ENCODE peak calls at places on chromosomes 13 and 19, in seven cellular contexts. L, D, U, S, P, A and I are unnamed samples.
A peak's percentile ranks its signal among the peaks of the same experiment; 100 is the strongest.

GRCh38 chr19:15297416-15298224 is 34.7 kb downstream of the BRD4 start:
- DNase-seq in U (peak; percentile 83), S (no peak), D (peak; percentile 67), P (peak; percentile 32), L (no peak), A (peak; percentile 39), I (no peak)

GRCh38 chr19:17949956-17950309 is 17.0 kb upstream of the KCNN1 start:
- DNase-seq in L (no peak), P (no peak), A (no peak), S (peak; percentile 13), U (no peak), D (no peak), I (no peak)

GRCh38 chr19:8396563-8397203 is 6.5 kb downstream of the RAB11B start:
- DNase-seq in P (peak; percentile 74), U (peak; percentile 39), S (peak; percentile 62), A (peak; percentile 62), L (peak; percentile 66), D (peak; percentile 66), I (no peak)

GRCh38 chr13:57264965-57265364 is 98.0 kb downstream of the PRR20E start:
- DNase-seq in L (no peak), P (no peak), A (no peak), D (no peak), U (no peak), S (no peak), I (no peak)

GRCh38 chr19:491146-491741 is 5.0 kb upstream of the MADCAM1 start:
- DNase-seq in U (no peak), S (no peak), D (no peak), P (peak; percentile 69), L (no peak), A (no peak), I (no peak)

GRCh38 chr19:33374406-33374703 is 846 bp downstream of the CEBPG start:
- DNase-seq in A (no peak), L (no peak), S (no peak), D (peak; percentile 43), U (peak; percentile 27), P (peak; percentile 36), I (no peak)

GRCh38 chr19:19120308-19121156 is 17.7 kb downstream of the TMEM161A start:
- DNase-seq in D (peak; percentile 46), A (peak; percentile 74), S (no peak), U (peak; percentile 62), L (no peak), P (peak; percentile 81), I (peak; percentile 37)

GRCh38 chr19:1956868-1957492 is 16.0 kb downstream of the CSNK1G2 start:
- DNase-seq in L (no peak), S (no peak), D (no peak), U (no peak), P (no peak), A (no peak), I (no peak)

GRCh38 chr13:105278797-105279425 is 1256.6 kb downstream of the EFNB2 start:
- DNase-seq in U (no peak), P (no peak), D (no peak), A (no peak), S (no peak), L (no peak), I (no peak)

GRCh38 chr19:35213678-35214632 is 14.6 kb downstream of the FAM187B start:
- DNase-seq in L (peak; percentile 74), S (peak; percentile 93), A (peak; percentile 86), P (peak; percentile 77), D (peak; percentile 92), U (peak; percentile 64), I (peak; percentile 8)

GRCh38 chr13:75480691-75481175 is 1.2 kb downstream of the TBC1D4 start:
- DNase-seq in P (peak; percentile 68), S (peak; percentile 9), A (peak; percentile 82), D (peak; percentile 57), L (peak; percentile 77), U (peak; percentile 37), I (no peak)

GRCh38 chr19:27971071-27971470 is 1241.9 kb downstream of the UQCRFS1 start:
- DNase-seq in P (no peak), L (no peak), D (peak; percentile 7), A (no peak), U (no peak), S (no peak), I (peak; percentile 14)

GRCh38 chr19:38043649-38044144 is 136.7 kb downstream of the SIPA1L3 start:
- DNase-seq in U (no peak), P (no peak), D (no peak), L (no peak), S (no peak), A (no peak), I (no peak)

GRCh38 chr19:8371011-8371804 is 7.3 kb downstream of the ANGPTL4 start:
- DNase-seq in D (no peak), P (no peak), A (no peak), S (no peak), L (peak; percentile 45), U (no peak), I (no peak)

GRCh38 chr19:5154129-5154798 is 185.4 kb downstream of the KDM4B start:
- DNase-seq in S (no peak), P (peak; percentile 74), U (no peak), L (no peak), D (peak; percentile 17), A (peak; percentile 49), I (no peak)

GRCh38 chr13:70255406-70255991 is 147.2 kb upstream of the KLHL1 start:
- DNase-seq in P (no peak), U (no peak), L (no peak), A (no peak), D (no peak), S (no peak), I (no peak)

GRCh38 chr19:13978721-13979191 is 26.4 kb downstream of the DCAF15 start:
- DNase-seq in S (no peak), U (no peak), A (no peak), L (no peak), D (no peak), P (peak; percentile 44), I (no peak)

GRCh38 chr13:85497652-85498051 is 301.6 kb downstream of the SLITRK6 start:
- DNase-seq in U (peak; percentile 97), A (no peak), D (peak; percentile 53), P (no peak), S (no peak), L (no peak), I (peak; percentile 94)

GRCh38 chr13:95858286-95859075 is 181.5 kb downstream of the DNAJC3 start:
- DNase-seq in U (peak; percentile 55), S (no peak), D (peak; percentile 85), A (no peak), P (no peak), L (no peak), I (no peak)

GRCh38 chr13:19362946-19363510 is 181.4 kb upstream of the TUBA3C start:
- DNase-seq in S (no peak), U (no peak), P (no peak), D (no peak), A (no peak), L (no peak), I (no peak)

GRCh38 chr19:15825753-15826152 is 10.3 kb upstream of the OR10H1 start:
- DNase-seq in D (no peak), P (no peak), A (no peak), S (no peak), U (no peak), L (no peak), I (no peak)

GRCh38 chr13:27194895-27195764 is 23.5 kb upstream of the USP12 start:
- DNase-seq in S (no peak), D (peak; percentile 97), P (no peak), U (peak; percentile 95), L (no peak), A (no peak), I (peak; percentile 78)

GRCh38 chr13:40384976-40385857 is 281.2 kb downstream of the FOXO1 start:
- DNase-seq in D (no peak), P (no peak), S (no peak), A (no peak), L (no peak), U (no peak), I (no peak)

GRCh38 chr13:74641586-74641985 is 507.4 kb upstream of the KLF12 start:
- DNase-seq in P (peak; percentile 12), D (peak; percentile 70), A (no peak), S (no peak), L (no peak), U (peak; percentile 74), I (peak; percentile 52)

GRCh38 chr13:93318538-93318937 is 91.9 kb downstream of the GPC6 start:
- DNase-seq in P (no peak), U (peak; percentile 35), L (no peak), A (no peak), S (no peak), D (peak; percentile 38), I (no peak)

GRCh38 chr13:29000802-29001201 is 180.7 kb downstream of the MTUS2 start:
- DNase-seq in U (no peak), L (no peak), D (no peak), A (no peak), S (no peak), P (no peak), I (no peak)
- H3K4me3 ChIP-seq in U (no peak overlapping the region), L (no peak overlapping the region), D (no peak overlapping the region), A (no peak overlapping the region), S (no peak overlapping the region), P (no peak overlapping the region), I (no peak overlapping the region)

GRCh38 chr19:40597329-40597838 is 3.8 kb upstream of the LTBP4 start:
- DNase-seq in P (no peak), S (no peak), U (no peak), D (no peak), L (no peak), A (no peak), I (no peak)
- H3K4me3 ChIP-seq in P (no peak overlapping the region), S (no peak overlapping the region), U (peak overlapping the region; percentile 50), D (no peak overlapping the region), L (no peak overlapping the region), A (peak overlapping the region; percentile 14), I (peak overlapping the region; percentile 51)

GRCh38 chr19:42497492-42498226 is 30.6 kb downstream of the CEACAM1 start:
- DNase-seq in S (no peak), U (no peak), A (peak; percentile 76), L (no peak), D (no peak), P (no peak), I (no peak)
- H3K4me3 ChIP-seq in S (no peak overlapping the region), U (no peak overlapping the region), A (no peak overlapping the region), L (peak overlapping the region; percentile 11), D (no peak overlapping the region), P (no peak overlapping the region), I (no peak overlapping the region)

GRCh38 chr13:50914301-50914700 is 4.7 kb downstream of the RNASEH2B start:
- DNase-seq in L (no peak), A (no peak), P (no peak), U (no peak), D (peak; percentile 4), S (no peak), I (no peak)
- H3K4me3 ChIP-seq in L (no peak overlapping the region), A (no peak overlapping the region), P (no peak overlapping the region), U (no peak overlapping the region), D (no peak overlapping the region), S (no peak overlapping the region), I (no peak overlapping the region)

DNA sequence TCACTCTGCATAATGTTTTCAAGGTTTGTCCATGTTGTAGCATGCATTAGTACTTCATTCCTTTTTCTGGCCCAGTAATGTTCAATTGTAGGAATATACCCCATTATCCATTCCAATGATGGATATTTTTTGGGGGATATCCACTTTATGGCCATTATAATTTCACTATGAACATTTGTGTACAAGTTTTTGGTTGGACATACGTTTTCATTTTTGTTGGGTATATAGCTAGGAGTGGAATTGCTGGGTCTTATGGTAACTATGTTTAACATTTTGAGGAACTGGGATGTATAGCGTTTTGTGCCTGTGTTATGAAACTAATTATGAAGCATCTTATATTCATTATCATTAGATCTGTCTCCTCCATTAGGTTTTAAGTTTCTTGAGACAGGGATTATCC is 191.6 kb downstream of the TM9SF2 start:
- DNase-seq in D (no peak), S (no peak), L (no peak), A (no peak), P (no peak), U (no peak), I (no peak)
- H3K4me3 ChIP-seq in D (no peak overlapping the region), S (no peak overlapping the region), L (no peak overlapping the region), A (no peak overlapping the region), P (no peak overlapping the region), U (no peak overlapping the region), I (no peak overlapping the region)